ENCODE peak calls at places on chromosomes 13 and 19, in four cellular contexts. N is GM12878, E is H1, M is K562. C is an unnamed sample.

GRCh38 chr19:920051-920857 is 3.1 kb downstream of the KISS1R start:
- DNase-seq in N (no peak), E (no peak), M (no peak), C (no peak)

GRCh38 chr13:30178976-30179375 is 128.4 kb downstream of the KATNAL1 start:
- DNase-seq in N (no peak), E (no peak), M (no peak), C (no peak)

GRCh38 chr19:32692727-32693061 is 1.1 kb downstream of the NUDT19 start:
- DNase-seq in N (no peak), E (no peak), M (peak), C (no peak)

GRCh38 chr13:108984251-108984920 is 355.0 kb downstream of the MYO16 start:
- DNase-seq in N (no peak), E (no peak), M (no peak), C (no peak)

GRCh38 chr19:1285737-1286360 is at the start of gene EFNA2:
- DNase-seq in N (no peak), E (no peak), M (peak), C (no peak)

GRCh38 chr19:32599736-32600157 is 18.8 kb downstream of the PDCD5 start:
- DNase-seq in N (no peak), E (no peak), M (peak), C (peak)

GRCh38 chr19:17303940-17304267 is 679 bp upstream of the ABHD8 start:
- DNase-seq in N (no peak), E (no peak), M (no peak), C (no peak)

GRCh38 chr19:28737021-28737525 is 475.9 kb downstream of the UQCRFS1 start:
- DNase-seq in N (peak), E (no peak), M (peak), C (peak)

GRCh38 chr13:94143624-94144350 is 335.7 kb downstream of the DCT start:
- DNase-seq in N (no peak), E (peak), M (no peak), C (no peak)

GRCh38 chr19:55495646-55496349 is 7.6 kb downstream of the SSC5D start:
- DNase-seq in N (no peak), E (peak), M (no peak), C (no peak)

GRCh38 chr19:38721977-38722773 is 22.1 kb downstream of the CAPN12 start:
- DNase-seq in N (no peak), E (no peak), M (no peak), C (peak)

GRCh38 chr13:32587014-32587773 is 942 bp downstream of the PDS5B start:
- DNase-seq in N (no peak), E (no peak), M (peak), C (peak)

GRCh38 chr13:104301216-104301975 is 1235.2 kb upstream of the SLC10A2 start:
- DNase-seq in N (no peak), E (no peak), M (no peak), C (no peak)

GRCh38 chr19:44851427-44851826 is 5.3 kb downstream of the NECTIN2 start:
- DNase-seq in N (no peak), E (no peak), M (no peak), C (no peak)

GRCh38 chr19:6723738-6724137 is 3.3 kb upstream of the C3 start:
- DNase-seq in N (no peak), E (no peak), M (no peak), C (no peak)
- TF ChIP-seq SP1 in N (no peak), E (no peak), M (no peak), C (no peak)

GRCh38 chr13:20144141-20144850 is 16.6 kb downstream of the GJA3 start:
- DNase-seq in N (no peak), E (no peak), M (no peak), C (no peak)

GRCh38 chr13:20140487-20140886 is 20.4 kb downstream of the GJA3 start:
- DNase-seq in N (no peak), E (no peak), M (no peak), C (no peak)

GRCh38 chr13:20142019-20142926 is 18.6 kb downstream of the GJA3 start:
- DNase-seq in N (no peak), E (no peak), M (no peak), C (no peak)

GRCh38 chr13:20141238-20142018 is 19.4 kb downstream of the GJA3 start:
- DNase-seq in N (no peak), E (no peak), M (no peak), C (no peak)

GRCh38 chr13:20142927-20143480 is 17.8 kb downstream of the GJA3 start:
- DNase-seq in N (no peak), E (no peak), M (no peak), C (no peak)
- TF ChIP-seq BRCA1 in N (no peak), E (no peak), M (no peak), C (no peak)

GRCh38 chr19:6259312-6259861 is 20.4 kb downstream of the MLLT1 start:
- DNase-seq in N (no peak), E (no peak), M (no peak), C (no peak)

GRCh38 chr19:6262519-6262918 is 17.3 kb downstream of the MLLT1 start:
- DNase-seq in N (no peak), E (no peak), M (no peak), C (no peak)

GRCh38 chr19:6260376-6260775 is 19.4 kb downstream of the MLLT1 start:
- DNase-seq in N (no peak), E (no peak), M (no peak), C (no peak)

GRCh38 chr19:6261883-6262282 is 17.9 kb downstream of the MLLT1 start:
- DNase-seq in N (no peak), E (no peak), M (no peak), C (no peak)

DNA sequence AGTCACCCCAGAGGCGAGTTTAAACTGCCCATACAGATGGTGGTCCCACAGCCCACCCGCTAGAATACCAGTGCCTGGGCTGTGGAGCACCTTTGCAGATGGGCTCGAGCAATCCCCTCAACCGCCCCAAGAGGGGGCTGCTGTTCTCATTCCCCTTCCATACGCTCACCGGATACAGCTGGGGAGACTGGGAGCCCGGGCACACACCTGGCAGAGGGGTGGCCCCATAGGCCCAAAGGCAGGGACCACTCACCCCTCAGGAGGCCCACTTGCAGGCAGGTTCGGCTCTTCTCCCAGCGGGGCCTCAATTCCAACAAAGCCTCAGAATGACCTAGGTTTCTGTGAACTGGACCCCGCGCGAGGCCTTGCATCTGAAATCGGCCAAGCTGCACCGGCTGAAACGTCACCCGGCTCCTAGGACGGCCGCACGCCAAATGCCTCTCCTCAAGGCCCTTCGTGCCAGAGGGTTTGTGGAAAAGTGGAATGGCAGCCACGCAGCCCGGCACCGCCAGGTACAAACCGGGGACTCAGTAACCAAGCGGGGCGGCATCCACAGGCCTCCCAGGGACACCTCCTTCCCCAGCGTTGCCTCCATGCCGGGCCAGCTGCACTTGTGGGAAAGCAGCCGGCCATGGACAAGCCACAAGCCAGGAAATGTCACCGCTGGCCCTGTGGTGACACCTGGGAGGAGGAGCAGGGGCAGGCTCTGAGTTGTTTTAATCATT is 18.7 kb downstream of the MLLT1 start:
- DNase-seq in N (no peak), E (peak), M (peak), C (peak)
- TF ChIP-seq SP1 in N (no peak), E (no peak), M (no peak), C (no peak)

GRCh38 chr13:46089213-46089612 is 15.6 kb downstream of the CPB2 start:
- DNase-seq in N (no peak), E (no peak), M (no peak), C (no peak)

GRCh38 chr13:46085737-46086136 is 19.1 kb downstream of the CPB2 start:
- DNase-seq in N (no peak), E (no peak), M (no peak), C (no peak)

GRCh38 chr13:46087481-46087880 is 17.4 kb downstream of the CPB2 start:
- DNase-seq in N (no peak), E (no peak), M (no peak), C (no peak)

GRCh38 chr13:46086985-46087384 is 17.8 kb downstream of the CPB2 start:
- DNase-seq in N (no peak), E (no peak), M (no peak), C (no peak)

DNA sequence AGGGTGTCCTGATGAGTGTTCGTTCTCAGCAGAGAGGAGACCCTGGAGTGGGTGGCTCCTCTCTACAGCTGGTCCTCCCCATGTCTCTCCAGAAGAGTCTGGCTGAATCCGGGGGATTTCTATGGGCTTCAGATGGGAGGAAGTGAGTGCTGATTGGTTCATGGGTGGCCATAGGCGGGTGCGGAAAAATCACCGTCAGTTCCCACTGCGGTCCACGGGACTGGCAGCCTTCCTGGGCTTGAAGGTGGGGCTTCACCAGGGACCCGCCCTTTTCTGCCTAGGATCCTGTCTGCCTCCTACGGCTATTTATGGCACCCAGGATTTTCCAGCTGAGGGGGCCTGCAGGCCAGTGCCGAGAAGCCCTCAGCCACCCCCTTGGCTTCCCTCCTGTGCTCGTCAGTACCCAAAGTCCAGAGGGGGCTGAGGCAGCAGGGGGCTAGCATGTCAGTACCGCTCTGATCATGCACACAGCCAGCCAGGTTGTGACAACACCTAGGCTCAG is 18.4 kb downstream of the CPB2 start:
- DNase-seq in N (no peak), E (no peak), M (no peak), C (no peak)
- TF ChIP-seq BRCA1 in N (no peak), E (no peak), M (no peak), C (no peak)

DNA sequence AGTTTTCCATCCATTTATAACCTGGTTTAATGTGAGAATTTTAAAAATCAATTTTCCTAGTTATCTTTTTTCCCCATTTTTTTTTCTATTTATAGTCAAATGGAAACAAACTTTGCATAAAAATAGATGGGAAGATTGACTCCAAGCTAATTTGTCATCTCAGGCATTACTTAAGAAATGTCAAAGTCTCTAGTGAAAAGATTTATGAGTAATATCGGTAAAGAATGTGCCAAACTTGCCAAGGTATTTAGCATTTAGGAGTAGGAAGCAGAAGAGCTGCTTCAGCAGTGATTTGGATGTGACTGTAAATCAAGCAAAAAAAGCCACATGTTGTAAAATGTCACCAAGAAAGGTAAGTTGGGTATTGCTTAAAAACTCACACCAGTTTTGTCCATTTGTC is 108.6 kb downstream of the LACC1 start:
- DNase-seq in N (no peak), E (no peak), M (no peak), C (no peak)
- TF ChIP-seq SP1 in N (no peak), E (no peak), M (no peak), C (no peak)

C was measured in HepG2.